ENCODE peak calls at places on chromosome 5, in seven cellular contexts. V, H, N, K, T, P and X are unnamed samples.

GRCh38 chr5:115507682-115508081 is 36.9 kb downstream of the FEM1C start:
- DNase-seq in V (no peak), N (peak; percentile 44), H (no peak), T (no peak), P (peak; percentile 44), K (no peak), X (no peak)

GRCh38 chr5:173792781-173793547 is 95.2 kb upstream of the CPEB4 start:
- DNase-seq in H (no peak), P (no peak), K (no peak), V (no peak), N (no peak), T (no peak), X (no peak)

GRCh38 chr5:60340965-60341471 is 358.9 kb downstream of the DEPDC1B start:
- DNase-seq in V (no peak), H (no peak), N (peak; percentile 38), P (no peak), K (no peak), T (peak; percentile 22), X (no peak)

GRCh38 chr5:38765461-38765861 is 80.4 kb upstream of the OSMR start:
- DNase-seq in H (no peak), N (peak; percentile 83), V (no peak), T (no peak), K (no peak), P (peak; percentile 50), X (no peak)

GRCh38 chr5:148952097-148952828 is 110.6 kb downstream of the SH3TC2 start:
- DNase-seq in H (no peak), P (no peak), N (no peak), K (no peak), V (no peak), T (no peak), X (no peak)

GRCh38 chr5:90873033-90873517 is 314.5 kb downstream of the ADGRV1 start:
- DNase-seq in T (no peak), H (no peak), K (no peak), V (no peak), N (no peak), P (no peak), X (no peak)

GRCh38 chr5:134582281-134582680 is 50.3 kb downstream of the SAR1B start:
- DNase-seq in H (no peak), T (no peak), K (no peak), P (no peak), N (no peak), V (no peak), X (no peak)

GRCh38 chr5:64807505-64807904 is 38.8 kb downstream of the CWC27 start:
- DNase-seq in H (peak; percentile 12), P (peak; percentile 37), T (no peak), V (no peak), K (no peak), N (peak; percentile 5), X (no peak)

GRCh38 chr5:175032741-175033151 is 308.4 kb downstream of the MSX2 start:
- DNase-seq in T (no peak), N (no peak), K (no peak), P (no peak), H (no peak), V (no peak), X (no peak)

GRCh38 chr5:114152656-114153360 is 209.1 kb upstream of the KCNN2 start:
- DNase-seq in V (no peak), K (no peak), H (no peak), N (no peak), T (no peak), P (no peak), X (no peak)

GRCh38 chr5:33997331-33997983 is 10.4 kb downstream of the AMACR start:
- DNase-seq in K (peak; percentile 56), N (peak; percentile 87), P (peak; percentile 89), T (no peak), H (peak; percentile 74), V (no peak), X (peak; percentile 38)

GRCh38 chr5:131423056-131423455 is 159.2 kb downstream of the CDC42SE2 start:
- DNase-seq in N (peak; percentile 50), V (no peak), P (peak; percentile 52), K (no peak), H (no peak), T (no peak), X (peak; percentile 9)

GRCh38 chr5:89981871-89982773 is 427.4 kb downstream of the CETN3 start:
- DNase-seq in P (no peak), H (no peak), V (no peak), K (no peak), T (no peak), N (no peak), X (no peak)

GRCh38 chr5:5331838-5332237 is 90.6 kb upstream of the ICE1 start:
- DNase-seq in T (no peak), H (no peak), K (no peak), N (peak; percentile 57), P (no peak), V (no peak), X (no peak)

GRCh38 chr5:140391732-140392131 is 9.9 kb upstream of the ANKHD1 start:
- DNase-seq in V (no peak), N (no peak), K (no peak), H (no peak), T (no peak), P (no peak), X (no peak)

GRCh38 chr5:89265511-89266169 is 382.7 kb upstream of the MEF2C start:
- DNase-seq in V (no peak), P (peak; percentile 83), N (peak; percentile 89), T (no peak), K (no peak), H (peak; percentile 64), X (no peak)

GRCh38 chr5:78920604-78921003 is 64.5 kb downstream of the ARSB start:
- DNase-seq in T (no peak), H (no peak), V (no peak), K (no peak), P (peak; percentile 63), N (peak; percentile 63), X (no peak)

GRCh38 chr5:127652952-127653611 is 4.2 kb downstream of the CTXN3 start:
- DNase-seq in N (no peak), H (no peak), T (no peak), V (no peak), P (no peak), K (no peak), X (no peak)

GRCh38 chr5:53249529-53249928 is 140.0 kb upstream of the MOCS2 start:
- DNase-seq in T (no peak), K (no peak), V (no peak), N (peak; percentile 95), P (peak; percentile 96), H (peak; percentile 87), X (no peak)

GRCh38 chr5:181058321-181058720 is 18.3 kb downstream of the BTNL9 start:
- DNase-seq in P (no peak), H (no peak), N (no peak), V (no peak), T (no peak), K (no peak), X (no peak)

GRCh38 chr5:71719092-71719964 is at the start of gene CARTPT:
- DNase-seq in K (no peak), H (peak; percentile 9), T (no peak), V (peak; percentile 12), N (peak; percentile 16), P (no peak), X (peak; percentile 74)

GRCh38 chr5:134634227-134634626 is 1.6 kb upstream of the SAR1B start:
- DNase-seq in T (no peak), N (no peak), K (no peak), P (no peak), V (no peak), H (no peak), X (no peak)

GRCh38 chr5:131109540-131110255 is 55.4 kb downstream of the HINT1 start:
- DNase-seq in K (peak; percentile 58), N (peak; percentile 50), T (no peak), P (peak; percentile 62), V (peak; percentile 27), H (peak; percentile 34), X (peak; percentile 47)

GRCh38 chr5:179211631-179212030 is 133.6 kb downstream of the ADAMTS2 start:
- DNase-seq in H (no peak), T (no peak), N (no peak), V (no peak), K (no peak), P (no peak), X (no peak)

GRCh38 chr5:108094808-108095207 is 287.1 kb downstream of the FBXL17 start:
- DNase-seq in K (no peak), N (no peak), H (no peak), V (no peak), T (no peak), P (no peak), X (no peak)

DNA sequence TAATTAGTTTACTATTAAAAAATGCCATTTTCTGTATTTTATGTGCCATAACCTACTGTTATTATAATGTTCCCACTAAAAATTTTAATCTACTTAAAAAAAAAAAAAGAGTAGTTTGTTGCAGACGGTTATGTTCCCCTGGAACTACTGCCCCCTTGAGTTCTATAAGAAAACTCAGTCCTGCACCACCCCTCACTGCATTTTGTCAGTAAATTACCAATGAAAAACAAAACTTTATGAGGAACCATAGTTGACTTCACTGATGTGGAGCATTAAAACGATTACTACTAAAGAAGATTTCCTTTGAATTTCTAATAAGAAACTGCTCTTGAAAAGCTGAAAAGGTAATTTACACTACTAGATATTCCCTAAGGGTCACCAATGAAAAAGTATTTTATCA is 288.7 kb downstream of the FBXL17 start:
- DNase-seq in V (no peak), H (no peak), P (peak; percentile 47), T (no peak), N (peak; percentile 22), K (no peak), X (no peak)
- TF ChIP-seq CTCF in V (no peak), H (peak; percentile 31), P (peak; percentile 51), T (peak; percentile 42), N (peak; percentile 70), K (peak; percentile 4), X (peak; percentile 65)

GRCh38 chr5:36876389-36876964 is at the start of gene NIPBL:
- DNase-seq in H (peak; percentile 92), P (peak; percentile 95), N (peak; percentile 92), T (peak; percentile 89), V (peak; percentile 89), K (peak; percentile 91), X (peak; percentile 84)

GRCh38 chr5:36874465-36874864 is 2.1 kb upstream of the NIPBL start:
- DNase-seq in T (no peak), V (no peak), H (peak; percentile 31), P (no peak), N (peak; percentile 14), K (no peak), X (no peak)

GRCh38 chr5:36876965-36877666 is 547 bp downstream of the NIPBL start:
- DNase-seq in T (peak; percentile 67), P (peak; percentile 68), K (peak; percentile 69), H (peak; percentile 72), N (peak; percentile 69), V (peak; percentile 72), X (peak; percentile 64)

GRCh38 chr5:36875051-36875788 is 1.3 kb upstream of the NIPBL start:
- DNase-seq in T (peak; percentile 52), N (peak; percentile 46), P (peak; percentile 49), K (peak; percentile 31), V (peak; percentile 39), H (peak; percentile 66), X (peak; percentile 57)

GRCh38 chr5:36875789-36876388 is 680 bp upstream of the NIPBL start:
- DNase-seq in P (peak; percentile 82), K (peak; percentile 86), T (peak; percentile 83), H (peak; percentile 72), N (peak; percentile 85), V (peak; percentile 74), X (peak; percentile 82)
- TF ChIP-seq CTCF in P (peak; percentile 57), K (peak; percentile 58), T (peak; percentile 63), H (peak; percentile 53), N (peak; percentile 60), V (peak; percentile 82), X (no peak)

GRCh38 chr5:57887851-57888621 is 405.4 kb upstream of the ACTBL2 start:
- DNase-seq in P (peak; percentile 70), K (peak; percentile 72), H (peak; percentile 72), V (no peak), N (peak; percentile 73), T (no peak), X (peak; percentile 48)
- TF ChIP-seq CTCF in P (peak; percentile 67), K (peak; percentile 69), H (peak; percentile 88), V (peak; percentile 47), N (peak; percentile 68), T (peak; percentile 58), X (no peak)

GRCh38 chr5:110209401-110209800 is 517.1 kb downstream of the TMEM232 start:
- DNase-seq in V (no peak), K (no peak), T (no peak), P (no peak), N (no peak), H (no peak), X (no peak)
- TF ChIP-seq CTCF in V (no peak), K (no peak), T (no peak), P (no peak), N (no peak), H (no peak), X (no peak)